ENCODE peak calls at places on chromosomes 7 and 10, in six cellular contexts. C, Q, J, V, A and B are unnamed samples.

GRCh38 chr10:15325243-15326002 is 45.7 kb downstream of the FAM171A1 start:
- DNase-seq in Q (no peak), A (peak), C (peak), J (no peak), V (no peak), B (peak)

GRCh38 chr10:115171392-115171960 is 78.3 kb downstream of the ATRNL1 start:
- DNase-seq in V (peak), Q (no peak), A (peak), C (peak), J (no peak), B (peak)

GRCh38 chr7:25832456-25832855 is 319.5 kb upstream of the NFE2L3 start:
- DNase-seq in J (no peak), Q (no peak), A (peak), C (no peak), V (no peak), B (peak)

GRCh38 chr7:148852272-148852671 is 31.8 kb downstream of the EZH2 start:
- DNase-seq in V (no peak), A (no peak), C (no peak), J (no peak), Q (no peak), B (no peak)

GRCh38 chr10:33136781-33137180 is 178.8 kb upstream of the ITGB1 start:
- DNase-seq in A (no peak), C (no peak), Q (no peak), V (peak), J (no peak), B (no peak)

GRCh38 chr7:81638216-81638615 is 131.6 kb downstream of the HGF start:
- DNase-seq in A (peak), Q (peak), J (no peak), V (peak), C (peak), B (peak)

GRCh38 chr10:124249812-124250432 is 156.5 kb upstream of the CHST15 start:
- DNase-seq in V (no peak), J (peak), Q (no peak), A (no peak), C (no peak), B (no peak)

GRCh38 chr10:68900427-68901105 is 549 bp upstream of the DDX50 start:
- DNase-seq in J (peak), Q (peak), V (peak), C (no peak), A (no peak), B (no peak)

GRCh38 chr7:81501220-81501619 is 268.6 kb downstream of the HGF start:
- DNase-seq in A (peak), J (no peak), V (peak), Q (no peak), C (peak), B (peak)

GRCh38 chr10:88536437-88536836 is 46.7 kb downstream of the RNLS start:
- DNase-seq in A (no peak), J (no peak), V (no peak), Q (no peak), C (no peak), B (no peak)

GRCh38 chr7:120988591-120989299 is at the start of gene CPED1:
- DNase-seq in J (peak), V (peak), A (peak), C (peak), Q (no peak), B (peak)

GRCh38 chr10:68096913-68097509 is 12.3 kb upstream of the MYPN start:
- DNase-seq in V (peak), Q (peak), C (peak), J (no peak), A (peak), B (peak)

GRCh38 chr10:115063702-115064479 is 29.3 kb upstream of the ATRNL1 start:
- DNase-seq in A (no peak), V (peak), Q (no peak), C (peak), J (no peak), B (no peak)

GRCh38 chr10:137606-138005 is 2.4 kb downstream of the ZMYND11 start:
- DNase-seq in V (peak), J (no peak), C (peak), Q (peak), A (no peak), B (peak)

GRCh38 chr7:46705416-46706255 is 784.6 kb upstream of the IGFBP3 start:
- DNase-seq in J (no peak), V (peak), C (peak), A (peak), Q (peak), B (no peak)

GRCh38 chr7:155429651-155430050 is 28.3 kb upstream of the EN2 start:
- DNase-seq in Q (no peak), V (no peak), C (no peak), J (peak), A (no peak), B (no peak)

GRCh38 chr10:10056958-10057357 is 960.7 kb upstream of the CELF2 start:
- DNase-seq in A (peak), Q (no peak), C (no peak), J (no peak), V (no peak), B (peak)

GRCh38 chr10:1209355-1209979 is 153.3 kb downstream of the WDR37 start:
- DNase-seq in V (no peak), Q (no peak), A (no peak), C (no peak), J (no peak), B (no peak)

GRCh38 chr7:101814081-101814995 is 3.1 kb upstream of the CUX1 start:
- DNase-seq in Q (no peak), V (peak), J (peak), A (peak), C (peak), B (peak)

GRCh38 chr10:117535045-117535751 is 7.3 kb upstream of the EMX2 start:
- DNase-seq in A (no peak), J (no peak), C (no peak), Q (no peak), V (no peak), B (no peak)

GRCh38 chr10:82221750-82222149 is 346.8 kb downstream of the NRG3 start:
- DNase-seq in A (no peak), V (no peak), C (no peak), J (no peak), Q (no peak), B (no peak)

GRCh38 chr10:106182542-106182941 is 982.0 kb downstream of the SORCS1 start:
- DNase-seq in A (no peak), Q (no peak), C (no peak), J (peak), V (no peak), B (no peak)

GRCh38 chr10:14562615-14563214 is 212.0 kb downstream of the FAM107B start:
- DNase-seq in J (no peak), Q (no peak), A (no peak), V (peak), C (no peak), B (no peak)

GRCh38 chr7:57308631-57309408 is 141.2 kb upstream of the ZNF716 start:
- DNase-seq in Q (no peak), J (no peak), V (no peak), A (no peak), C (no peak), B (no peak)

GRCh38 chr7:5431485-5432118 is 8.0 kb upstream of the TNRC18 start:
- DNase-seq in Q (no peak), C (no peak), V (no peak), J (no peak), A (no peak), B (no peak)

GRCh38 chr10:91838199-91838598 is 40.0 kb downstream of the TNKS2 start:
- DNase-seq in Q (no peak), C (no peak), A (no peak), J (no peak), V (no peak), B (no peak)

GRCh38 chr7:7742223-7742622 is 23.8 kb upstream of the RPA3 start:
- DNase-seq in J (no peak), V (no peak), A (no peak), C (no peak), Q (no peak), B (no peak)
- TF ChIP-seq CTCF in J (no peak), V (no peak), A (no peak), C (no peak), Q (no peak), B (no peak)

GRCh38 chr10:93767724-93768399 is 10.1 kb downstream of the LGI1 start:
- DNase-seq in Q (no peak), V (no peak), J (no peak), C (no peak), A (no peak), B (no peak)
- H3K4me3 ChIP-seq in Q (no peak), V (no peak), J (no peak), C (no peak), A (no peak), B (no peak)

DNA sequence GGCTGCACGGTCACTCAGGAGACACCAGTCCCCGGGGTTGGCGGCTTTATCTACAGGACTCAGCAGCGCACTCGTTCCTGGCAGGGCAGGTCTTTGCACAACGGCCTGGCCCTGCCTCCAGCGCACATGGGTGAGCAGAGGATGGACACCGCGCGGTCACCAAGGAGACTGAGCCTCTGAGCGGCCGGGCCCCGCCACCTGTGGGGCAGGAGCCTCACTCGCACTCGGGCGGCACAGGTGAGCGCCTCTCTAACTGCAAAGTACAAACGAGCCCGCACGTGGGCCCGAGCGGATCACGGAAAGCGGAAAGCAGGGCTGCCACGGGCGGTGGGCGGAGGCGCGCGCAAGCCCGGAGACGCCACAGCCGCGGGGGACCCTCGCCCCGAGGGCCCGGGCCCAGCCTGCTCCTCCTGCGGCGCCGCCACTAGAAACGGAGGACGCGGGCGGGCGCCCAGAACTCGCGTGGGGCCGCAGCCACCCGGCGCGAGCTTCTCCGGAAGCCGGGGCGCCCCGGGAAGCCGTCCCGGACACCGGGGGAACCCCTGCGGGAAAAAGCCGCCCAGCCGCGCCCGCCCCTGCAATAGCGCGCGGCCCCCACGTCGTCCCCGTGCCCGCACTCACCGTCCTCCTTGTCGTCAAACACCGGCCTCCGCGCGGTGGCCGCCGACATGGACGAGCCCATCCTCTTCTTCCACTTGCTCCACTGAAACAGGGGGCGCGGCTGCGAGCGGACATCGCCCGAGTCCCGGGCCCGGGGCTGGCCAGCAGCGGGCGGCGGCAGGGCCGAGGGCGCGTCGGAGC is 599 bp downstream of the STK32C start:
- DNase-seq in V (no peak), A (peak), J (peak), C (no peak), Q (no peak), B (peak)
- TF ChIP-seq CTCF in V (no peak), A (no peak), J (no peak), C (no peak), Q (no peak), B (no peak)

GRCh38 chr10:113650172-113650571 is 13.7 kb downstream of the NRAP start:
- DNase-seq in A (no peak), Q (no peak), C (no peak), V (no peak), J (no peak), B (no peak)

GRCh38 chr10:113648478-113648877 is 15.4 kb downstream of the NRAP start:
- DNase-seq in A (no peak), V (peak), J (no peak), Q (no peak), C (peak), B (no peak)

GRCh38 chr10:113644185-113645120 is 19.4 kb downstream of the NRAP start:
- DNase-seq in Q (no peak), V (peak), A (peak), C (peak), J (no peak), B (peak)

GRCh38 chr10:113643183-113643582 is 20.7 kb downstream of the NRAP start:
- DNase-seq in J (no peak), V (no peak), C (no peak), Q (no peak), A (no peak), B (no peak)

DNA sequence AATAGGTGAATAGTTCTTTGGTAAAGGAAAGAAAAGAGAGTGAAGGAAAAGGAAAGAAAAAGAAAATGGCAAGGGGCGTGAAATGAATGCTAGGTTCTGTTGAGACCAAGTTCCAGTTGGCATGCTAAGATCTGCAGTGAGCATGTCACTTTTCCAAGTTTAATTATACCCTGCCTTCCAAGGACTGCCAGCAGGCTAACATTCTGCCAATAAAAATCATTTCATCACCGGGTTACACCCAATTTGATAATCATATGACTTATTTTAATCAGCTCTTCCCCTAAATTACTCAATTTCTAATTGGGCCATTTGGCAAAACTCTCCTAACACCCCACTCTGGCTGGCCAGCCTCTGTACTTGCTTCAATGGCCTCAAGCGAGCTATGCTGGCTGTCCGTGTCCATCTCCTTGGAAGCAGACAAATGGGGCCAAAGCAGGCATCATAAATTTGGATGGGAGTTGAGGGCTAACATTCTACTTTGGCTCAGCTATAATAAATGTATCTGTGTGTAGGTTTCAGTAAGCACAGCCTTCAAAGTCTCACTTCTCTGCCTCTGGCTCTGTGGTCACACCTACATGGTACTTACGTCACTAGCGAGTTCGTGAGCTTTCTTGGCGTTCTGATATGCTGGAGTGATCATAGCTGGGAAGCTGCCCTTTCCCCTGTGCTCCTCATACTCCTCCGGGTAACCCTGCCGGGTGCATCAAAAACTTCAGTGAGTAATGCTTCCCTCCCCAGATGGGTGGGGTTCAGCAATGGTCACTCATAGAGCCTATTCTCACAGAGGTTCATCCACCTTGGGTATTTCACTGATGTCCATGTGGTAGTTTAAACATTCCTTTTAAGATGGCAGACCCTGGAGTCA is 17.3 kb downstream of the NRAP start:
- DNase-seq in A (no peak), V (no peak), Q (no peak), C (peak), J (no peak), B (no peak)
- H3K4me3 ChIP-seq in A (no peak), V (no peak), Q (no peak), C (no peak), J (no peak), B (no peak)

GRCh38 chr7:129605038-129605437 is 6.5 kb upstream of the NRF1 start:
- DNase-seq in V (no peak), J (no peak), A (no peak), C (no peak), Q (no peak), B (no peak)

GRCh38 chr7:129605960-129606644 is 5.4 kb upstream of the NRF1 start:
- DNase-seq in Q (no peak), V (no peak), C (no peak), J (no peak), A (no peak), B (no peak)

GRCh38 chr7:129609666-129610065 is 1.9 kb upstream of the NRF1 start:
- DNase-seq in C (no peak), V (peak), Q (no peak), A (no peak), J (no peak), B (no peak)

GRCh38 chr7:129606801-129607200 is 4.7 kb upstream of the NRF1 start:
- DNase-seq in V (no peak), Q (no peak), A (no peak), J (no peak), C (no peak), B (no peak)

DNA sequence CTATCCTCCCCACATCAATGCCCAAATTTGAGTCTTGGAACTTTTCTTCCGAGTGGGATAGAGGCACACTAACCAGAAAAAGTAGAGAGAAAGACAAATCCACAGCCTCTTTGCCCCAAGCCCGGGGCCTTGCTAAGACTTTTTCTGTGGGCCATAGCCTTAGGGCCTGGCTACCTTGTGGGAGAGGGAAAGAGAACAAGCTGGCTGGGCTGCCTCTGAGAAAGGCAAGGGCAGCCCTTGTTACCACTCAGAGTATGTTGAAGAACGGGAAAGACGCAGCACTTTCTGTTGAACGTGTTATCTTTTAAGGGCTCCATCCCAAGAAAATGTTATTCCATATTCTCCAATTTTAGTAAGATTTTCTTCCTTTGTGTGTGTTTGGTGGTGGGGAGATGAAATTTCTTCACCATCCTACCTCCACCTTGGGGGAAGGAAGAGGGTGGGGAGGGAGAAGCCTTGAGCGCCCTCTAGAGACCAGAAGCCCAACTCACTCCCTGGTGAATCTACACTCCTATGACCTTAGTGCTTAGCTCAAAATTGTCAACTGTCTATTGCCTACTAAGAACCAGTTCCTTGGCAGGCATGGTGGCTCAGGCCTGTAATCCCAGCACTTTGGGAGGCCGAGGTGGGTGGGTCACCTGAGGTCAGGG is 3.9 kb upstream of the NRF1 start:
- DNase-seq in A (peak), Q (no peak), C (peak), V (peak), J (no peak), B (peak)
- TF ChIP-seq CTCF in A (peak), Q (peak), C (peak), V (peak), J (peak), B (peak)